ENCODE peak calls at places on chromosomes 4 and X, in nine cellular contexts. Q is psoas muscle, E is RWPE2, S is suprapubic skin, T is colonic mucosa, G is body of pancreas, K is small intestine, D is heart left ventricle, Y is upper lobe of right lung. F is an unnamed sample. For H3K4me1 and H3K9me3, the result is how much of the 10 kb centered on the place peaks cover.

GRCh38 chr4:134132086-134132783 is 69.4 kb downstream of the PABPC4L start:
- DNase-seq in K (no peak), Y (no peak), T (no peak), S (no peak), E (no peak), Q (no peak), G (no peak), D (no peak), F (no peak)

GRCh38 chrX:18893536-18893935 is 90.4 kb downstream of the PHKA2 start:
- DNase-seq in D (no peak), G (no peak), E (no peak), K (no peak), Y (no peak), Q (no peak), T (no peak), S (no peak), F (no peak)

GRCh38 chrX:3712080-3712869 is 1.2 kb downstream of the PRKX start:
- DNase-seq in T (peak), D (peak), K (peak), E (no peak), G (peak), Q (no peak), Y (no peak), S (no peak), F (peak)

GRCh38 chr4:132901224-132901623 is 247.9 kb upstream of the PCDH10 start:
- DNase-seq in K (no peak), T (no peak), G (no peak), Q (no peak), D (no peak), E (no peak), S (no peak), Y (no peak), F (no peak)

GRCh38 chrX:28997716-28998115 is 410.5 kb downstream of the IL1RAPL1 start:
- DNase-seq in Y (no peak), K (no peak), E (no peak), S (no peak), G (no peak), D (peak), Q (no peak), T (no peak), F (no peak)

GRCh38 chrX:153921070-153921469 is 5.0 kb downstream of the ARHGAP4 start:
- DNase-seq in K (no peak), S (no peak), Q (no peak), G (no peak), D (no peak), T (no peak), Y (no peak), E (no peak), F (no peak)

GRCh38 chr4:128502818-128503527 is 215.4 kb upstream of the PGRMC2 start:
- DNase-seq in Y (no peak), S (no peak), T (no peak), D (no peak), G (no peak), K (peak), E (no peak), Q (no peak), F (no peak)

GRCh38 chrX:40418413-40419195 is 162.2 kb upstream of the ATP6AP2 start:
- DNase-seq in K (peak), G (no peak), S (no peak), T (no peak), E (no peak), D (no peak), Q (no peak), Y (no peak), F (no peak)

GRCh38 chr4:55075376-55075775 is 50.0 kb downstream of the KDR start:
- DNase-seq in D (no peak), Q (no peak), S (no peak), Y (no peak), E (no peak), K (no peak), G (no peak), T (no peak), F (no peak)

GRCh38 chrX:39904816-39905474 is 192.8 kb downstream of the BCOR start:
- DNase-seq in E (no peak), Q (no peak), G (no peak), T (no peak), Y (no peak), D (no peak), S (no peak), K (no peak), F (no peak)

GRCh38 chrX:103861200-103861599 is 29.1 kb upstream of the RAB9B start:
- DNase-seq in S (no peak), T (no peak), Y (no peak), G (no peak), D (no peak), Q (no peak), E (no peak), K (no peak), F (no peak)

GRCh38 chr4:182873726-182874125 is 43.5 kb downstream of the DCTD start:
- DNase-seq in T (no peak), G (no peak), K (no peak), E (no peak), D (no peak), S (no peak), Q (no peak), Y (no peak), F (no peak)

GRCh38 chr4:17773125-17773698 is 8.2 kb downstream of the FAM184B start:
- DNase-seq in Y (no peak), E (no peak), D (no peak), T (no peak), S (no peak), Q (no peak), K (no peak), G (no peak), F (no peak)

GRCh38 chrX:133214316-133214715 is 3.8 kb downstream of the TFDP3 start:
- DNase-seq in Q (no peak), S (no peak), D (no peak), K (no peak), G (no peak), T (no peak), Y (no peak), E (no peak), F (no peak)

GRCh38 chr4:36394352-36394903 is 113.0 kb downstream of the DTHD1 start:
- DNase-seq in Y (no peak), E (no peak), S (no peak), T (no peak), D (no peak), G (no peak), K (peak), Q (no peak), F (peak)

GRCh38 chrX:46553935-46554334 is 8.7 kb upstream of the ZNF674 start:
- DNase-seq in E (no peak), Q (no peak), S (no peak), Y (no peak), G (no peak), T (no peak), K (no peak), D (no peak), F (no peak)

GRCh38 chrX:137166591-137166990 is 132.8 kb upstream of the GPR101 start:
- DNase-seq in S (no peak), G (peak), Q (no peak), T (peak), E (no peak), K (no peak), Y (no peak), D (no peak), F (no peak)

GRCh38 chrX:108072746-108073145 is 18.6 kb downstream of the PSMD10 start:
- DNase-seq in K (no peak), E (no peak), S (no peak), T (no peak), G (no peak), Y (no peak), Q (no peak), D (no peak), F (no peak)

GRCh38 chr4:78250500-78250899 is 193.4 kb downstream of the FRAS1 start:
- DNase-seq in Q (no peak), G (no peak), E (no peak), Y (no peak), D (no peak), K (no peak), T (no peak), S (no peak), F (no peak)

GRCh38 chr4:111854494-111855087 is 290.7 kb upstream of the FAM241A start:
- DNase-seq in D (no peak), G (peak), T (peak), Q (no peak), K (peak), Y (no peak), E (no peak), S (no peak), F (no peak)

GRCh38 chr4:73919691-73920090 is 50.5 kb downstream of the CXCL1 start:
- DNase-seq in K (no peak), T (no peak), Q (no peak), Y (no peak), G (no peak), D (no peak), S (no peak), E (no peak), F (no peak)

GRCh38 chr4:110622841-110623709 is at the start of gene PITX2:
- DNase-seq in T (peak), D (peak), E (peak), G (peak), S (peak), Y (peak), K (peak), Q (peak), F (no peak)

GRCh38 chr4:122167369-122167768 is 15.2 kb downstream of the BLTP1 start:
- DNase-seq in Y (no peak), G (no peak), T (no peak), K (no peak), D (no peak), E (no peak), Q (no peak), S (no peak), F (no peak)

GRCh38 chr4:205097-205756 is 80.9 kb downstream of the ZNF718 start:
- DNase-seq in Y (no peak), S (no peak), E (no peak), T (no peak), Q (no peak), G (no peak), D (no peak), K (no peak), F (no peak)

GRCh38 chrX:68648960-68649359 is 1.5 kb downstream of the STARD8 start:
- DNase-seq in Y (no peak), D (no peak), T (no peak), Q (no peak), K (no peak), S (no peak), E (no peak), G (no peak), F (no peak)

GRCh38 chr4:55321707-55322264 is 24.3 kb upstream of the SRD5A3 start:
- DNase-seq in Y (no peak), G (peak), D (peak), E (no peak), Q (no peak), S (peak), K (peak), T (peak), F (peak)

GRCh38 chr4:185681604-185682003 is 130.4 kb downstream of the SORBS2 start:
- DNase-seq in Y (no peak), E (no peak), G (no peak), D (no peak), S (no peak), Q (no peak), K (no peak), T (no peak), F (no peak)

GRCh38 chrX:115462406-115462805 is 98.6 kb upstream of the PLS3 start:
- DNase-seq in Q (no peak), Y (no peak), E (no peak), G (no peak), K (no peak), D (no peak), S (no peak), T (no peak), F (no peak)

GRCh38 chr4:129095811-129096454 is at the start of gene C4orf33:
- DNase-seq in Y (peak), K (peak), E (peak), D (peak), G (peak), Q (peak), T (peak), S (peak), F (peak)

GRCh38 chr4:13698296-13698695 is 70.8 kb upstream of the BOD1L1 start:
- DNase-seq in T (no peak), Q (no peak), E (no peak), G (no peak), S (no peak), D (no peak), K (no peak), Y (no peak), F (no peak)

DNA sequence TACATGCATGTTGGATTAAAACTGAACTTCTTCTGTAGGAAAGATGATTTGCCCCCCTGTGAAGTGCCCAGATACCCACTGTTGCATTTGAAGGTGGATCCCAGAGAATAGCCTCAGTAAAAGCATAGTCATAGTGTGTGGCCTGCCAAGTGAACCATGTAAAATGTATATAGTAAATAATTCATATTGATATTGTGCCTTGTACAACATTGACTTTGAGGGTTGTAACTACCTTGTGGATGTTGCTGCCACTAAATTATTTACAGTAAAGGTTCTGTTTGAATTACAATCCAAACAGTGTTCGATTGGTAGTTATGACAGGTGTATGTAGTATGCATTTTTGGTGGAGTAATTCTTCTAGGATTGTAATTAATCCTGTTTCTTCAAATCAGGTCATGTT is 19.2 kb downstream of the TMEM131L start:
- DNase-seq in S (no peak), T (no peak), Q (no peak), D (no peak), E (no peak), Y (no peak), G (no peak), K (no peak), F (no peak)
- H3K4me1 ChIP-seq in S (half or more), T (under half), Q (half or more), D (under half), E (under half), Y (under half), G (half or more), K (under half), F (half or more)

GRCh38 chr4:176840166-176840565 is 47.4 kb upstream of the VEGFC start:
- DNase-seq in Q (no peak), G (no peak), K (no peak), T (no peak), D (no peak), Y (no peak), E (no peak), S (no peak), F (no peak)

GRCh38 chr4:176844448-176844847 is 51.7 kb upstream of the VEGFC start:
- DNase-seq in T (no peak), Q (no peak), E (no peak), K (no peak), G (no peak), S (no peak), Y (no peak), D (no peak), F (no peak)

GRCh38 chr4:176838611-176839411 is 46.1 kb upstream of the VEGFC start:
- DNase-seq in K (no peak), G (no peak), E (no peak), Q (no peak), D (peak), T (no peak), S (no peak), Y (no peak), F (no peak)

GRCh38 chr4:176839656-176840055 is 46.9 kb upstream of the VEGFC start:
- DNase-seq in E (no peak), K (no peak), G (no peak), T (no peak), Y (no peak), D (no peak), Q (no peak), S (no peak), F (no peak)

DNA sequence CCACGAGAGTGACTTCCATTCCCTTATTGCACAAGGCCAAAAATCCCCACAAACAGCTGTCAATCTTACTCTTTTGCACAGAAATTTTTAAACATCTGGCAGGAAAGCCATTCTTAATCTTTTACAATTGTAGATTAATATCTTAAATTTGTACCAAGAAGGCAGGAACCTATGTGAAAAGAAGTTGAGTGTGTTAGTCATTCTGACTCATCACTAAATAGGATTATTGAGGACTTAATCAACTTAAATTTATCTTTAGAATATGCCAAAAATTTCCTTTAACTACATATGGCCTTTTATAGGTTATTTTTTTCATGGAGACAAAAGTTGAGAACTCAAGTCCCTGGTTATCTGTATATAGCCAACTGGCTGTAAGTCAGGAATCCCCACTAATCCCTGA is 49.0 kb upstream of the VEGFC start:
- DNase-seq in E (no peak), S (no peak), G (no peak), Y (no peak), T (no peak), Q (no peak), K (no peak), D (no peak), F (no peak)
- H3K9me3 ChIP-seq in E (under half), S (under half), G (under half), Y (under half), T (under half), Q (under half), K (under half), D (under half), F (under half)

GRCh38 chr4:80101086-80101767 is 28.2 kb upstream of the ANTXR2 start:
- DNase-seq in K (no peak), G (no peak), Q (no peak), E (no peak), Y (no peak), S (no peak), T (no peak), D (no peak), F (no peak)
- H3K27ac ChIP-seq in K (no peak), G (no peak), Q (no peak), E (peak), Y (no peak), S (no peak), T (no peak), D (no peak), F (no peak)

DNA sequence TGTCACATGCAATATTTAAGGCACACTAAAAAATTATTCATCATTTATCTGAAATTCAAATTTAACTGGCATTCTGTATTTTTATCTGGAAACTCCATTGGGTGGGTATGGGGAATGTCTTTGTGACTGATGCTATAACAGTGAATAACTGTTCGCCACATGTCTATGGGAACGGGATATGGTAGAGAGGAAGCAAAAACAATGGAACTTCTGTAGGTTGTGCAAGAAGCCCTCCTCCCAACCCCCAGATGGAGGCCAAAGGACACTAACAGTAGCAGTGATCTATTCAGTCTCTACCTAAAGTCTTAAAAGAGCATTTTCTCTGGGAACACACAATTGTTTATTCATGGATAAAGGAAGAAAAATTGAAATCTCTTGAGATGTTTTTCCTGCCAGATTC is 57.1 kb upstream of the PLAC8 start:
- DNase-seq in G (no peak), Y (no peak), T (no peak), S (no peak), D (no peak), Q (no peak), K (no peak), E (no peak), F (no peak)
- H3K4me1 ChIP-seq in G (under half), Y (under half), T (under half), S (under half), D (under half), Q (under half), K (under half), E (under half), F (under half)

GRCh38 chrX:57044226-57044625 is 48.9 kb upstream of the SPIN3 start:
- DNase-seq in S (no peak), Q (no peak), G (no peak), Y (no peak), K (no peak), T (no peak), D (no peak), E (no peak), F (no peak)
- H3K9me3 ChIP-seq in S (under half), Q (under half), G (under half), Y (under half), K (under half), T (under half), D (under half), E (under half), F (under half)

GRCh38 chr4:164501074-164501473 is 252.9 kb upstream of the SMIM31 start:
- DNase-seq in G (no peak), K (no peak), E (no peak), D (no peak), Y (no peak), T (no peak), Q (no peak), S (no peak), F (no peak)
- H3K27ac ChIP-seq in G (no peak), K (no peak), E (peak), D (no peak), Y (no peak), T (no peak), Q (no peak), S (no peak), F (no peak)

GRCh38 chr4:113141901-113142346 is 92.5 kb downstream of the ANK2 start:
- DNase-seq in Y (no peak), D (no peak), G (no peak), S (no peak), E (no peak), K (no peak), T (no peak), Q (no peak), F (no peak)

GRCh38 chr4:113146876-113147358 is 97.5 kb downstream of the ANK2 start:
- DNase-seq in G (peak), D (no peak), Y (no peak), K (peak), T (no peak), Q (no peak), E (no peak), S (no peak), F (no peak)

GRCh38 chr4:113145519-113146291 is 96.3 kb downstream of the ANK2 start:
- DNase-seq in S (no peak), Y (no peak), E (no peak), K (peak), D (peak), T (no peak), G (no peak), Q (peak), F (no peak)

GRCh38 chr4:113145147-113145518 is 95.7 kb downstream of the ANK2 start:
- DNase-seq in S (no peak), T (no peak), Y (no peak), Q (no peak), G (no peak), D (no peak), K (no peak), E (no peak), F (no peak)

GRCh38 chr4:113142351-113142750 is 92.9 kb downstream of the ANK2 start:
- DNase-seq in K (no peak), E (no peak), S (no peak), T (no peak), D (no peak), Q (no peak), G (no peak), Y (no peak), F (no peak)
- H3K4me1 ChIP-seq in K (under half), E (under half), S (under half), T (under half), D (under half), Q (under half), G (under half), Y (under half), F (under half)

F was measured in naive thymus-derived CD4-positive, alpha-beta T cell.